ENCODE peak calls at places on chromosomes 5 and 9, in seven cellular contexts. H is WTC11, J is MM.1S, S is MCF 10A, E is spleen, W is foreskin fibroblast, O is neural crest cell. N is an unnamed sample.

GRCh38 chr5:15737036-15737821 is 237.2 kb downstream of the FBXL7 start:
- DNase-seq in H (no peak), J (no peak), S (no peak), E (no peak), W (peak; percentile 72), O (no peak), N (no peak)

GRCh38 chr9:132776268-132776667 is 101.8 kb downstream of the AK8 start:
- DNase-seq in H (no peak), J (no peak), S (no peak), E (no peak), W (no peak), O (no peak), N (no peak)

GRCh38 chr9:75906531-75906930 is 16.1 kb downstream of the PCSK5 start:
- DNase-seq in H (no peak), J (no peak), S (no peak), E (no peak), W (no peak), O (no peak), N (no peak)

GRCh38 chr9:734831-735511 is 106.5 kb upstream of the DMRT1 start:
- DNase-seq in H (no peak), J (no peak), S (peak; percentile 58), E (no peak), W (peak; percentile 96), O (no peak), N (peak; percentile 85)

GRCh38 chr5:66796306-66797292 is 200.4 kb downstream of the MAST4 start:
- DNase-seq in H (no peak), J (no peak), S (peak; percentile 5), E (no peak), W (peak; percentile 29), O (no peak), N (no peak)

GRCh38 chr5:157744055-157745011 is 821 bp downstream of the LSM11 start:
- DNase-seq in H (peak; percentile 24), J (no peak), S (peak; percentile 23), E (peak; percentile 90), W (peak; percentile 42), O (peak; percentile 18), N (no peak)

GRCh38 chr5:43631182-43631910 is 28.4 kb downstream of the NNT start:
- DNase-seq in H (peak; percentile 40), J (peak; percentile 82), S (peak; percentile 78), E (no peak), W (peak; percentile 84), O (peak; percentile 44), N (no peak)

GRCh38 chr5:143594913-143595818 is 191.7 kb upstream of the NR3C1 start:
- DNase-seq in H (no peak), J (no peak), S (peak; percentile 74), E (no peak), W (no peak), O (no peak), N (no peak)

GRCh38 chr5:61942462-61943049 is 363.4 kb upstream of the KIF2A start:
- DNase-seq in H (no peak), J (no peak), S (no peak), E (no peak), W (no peak), O (no peak), N (no peak)

GRCh38 chr9:124255222-124255621 is 2.5 kb upstream of the NEK6 start:
- DNase-seq in H (no peak), J (no peak), S (no peak), E (peak; percentile 34), W (no peak), O (no peak), N (no peak)

GRCh38 chr5:143779506-143779905 is 32.5 kb upstream of the HMHB1 start:
- DNase-seq in H (no peak), J (no peak), S (no peak), E (no peak), W (no peak), O (no peak), N (no peak)

GRCh38 chr5:71537681-71538080 is 49.5 kb upstream of the MCCC2 start:
- DNase-seq in H (no peak), J (no peak), S (no peak), E (no peak), W (no peak), O (no peak), N (no peak)

GRCh38 chr9:114016101-114016500 is 62.0 kb downstream of the AMBP start:
- DNase-seq in H (no peak), J (no peak), S (no peak), E (peak; percentile 59), W (no peak), O (no peak), N (peak; percentile 38)

GRCh38 chr5:157540707-157541451 is 34.7 kb downstream of the ADAM19 start:
- DNase-seq in H (no peak), J (peak; percentile 79), S (no peak), E (peak; percentile 83), W (peak; percentile 48), O (no peak), N (no peak)

GRCh38 chr9:131180454-131180853 is 55.1 kb downstream of the NUP214 start:
- DNase-seq in H (no peak), J (no peak), S (no peak), E (no peak), W (peak; percentile 90), O (no peak), N (no peak)

GRCh38 chr9:133803028-133803585 is 65.0 kb upstream of the SARDH start:
- DNase-seq in H (no peak), J (no peak), S (no peak), E (no peak), W (peak; percentile 24), O (no peak), N (no peak)

GRCh38 chr5:73312872-73313510 is 135.6 kb downstream of the FOXD1 start:
- DNase-seq in H (no peak), J (no peak), S (no peak), E (no peak), W (no peak), O (no peak), N (no peak)

GRCh38 chr9:125160750-125161149 is 17.4 kb upstream of the SCAI start:
- DNase-seq in H (no peak), J (no peak), S (no peak), E (no peak), W (no peak), O (no peak), N (no peak)

GRCh38 chr5:78783434-78784130 is 135.0 kb upstream of the LHFPL2 start:
- DNase-seq in H (no peak), J (no peak), S (no peak), E (no peak), W (no peak), O (no peak), N (no peak)

DNA sequence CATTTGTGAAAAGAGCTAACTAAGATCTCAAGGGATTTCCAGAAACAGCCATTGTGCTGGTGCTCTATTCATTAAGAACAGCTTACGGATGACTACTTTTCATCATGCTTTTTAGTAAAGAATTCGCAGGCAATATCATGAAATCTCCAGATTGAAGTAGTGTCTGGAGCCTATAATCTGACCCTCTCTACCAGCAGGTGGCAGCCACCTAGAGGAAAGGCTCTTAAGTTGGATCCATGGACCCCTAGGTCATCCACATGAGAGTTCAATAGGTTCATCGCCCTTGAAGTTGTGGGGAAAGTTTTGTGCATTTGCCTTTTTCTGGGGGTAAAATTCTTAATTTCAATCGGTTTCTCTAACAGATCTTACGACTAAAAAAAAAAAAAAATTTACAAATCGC is 82.3 kb downstream of the SLC1A3 start:
- DNase-seq in H (peak; percentile 34), J (peak; percentile 14), S (peak; percentile 31), E (no peak), W (peak; percentile 36), O (no peak), N (no peak)
- TF ChIP-seq CTCF in H (peak; percentile 11), J (peak; percentile 46), S (no peak), E (no peak), W (peak; percentile 32), O (peak; percentile 52), N (no peak)

DNA sequence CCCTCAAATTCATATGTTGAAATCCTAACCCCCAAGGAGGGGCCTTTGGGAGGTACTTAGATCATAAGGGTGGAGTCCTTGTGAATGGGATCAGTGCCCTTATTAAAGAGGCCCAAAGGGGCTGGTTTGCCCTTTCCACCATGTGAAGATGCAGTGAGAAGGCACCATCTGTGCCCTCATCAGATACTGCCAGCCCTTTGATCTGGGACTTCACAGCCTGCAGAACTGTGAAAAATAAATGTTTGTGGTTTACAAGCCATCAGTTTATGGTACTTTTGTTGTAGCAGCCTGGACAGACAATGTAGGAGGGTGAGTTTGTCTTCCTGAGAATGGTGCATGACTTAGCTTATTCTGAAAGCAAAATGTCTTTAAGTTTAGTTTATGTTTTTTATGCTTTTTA is 145.9 kb downstream of the EGFLAM start:
- DNase-seq in H (no peak), J (no peak), S (no peak), E (no peak), W (no peak), O (no peak), N (no peak)
- TF ChIP-seq CTCF in H (no peak), J (no peak), S (no peak), E (no peak), W (no peak), O (no peak), N (no peak)

GRCh38 chr5:179906795-179907569 is 715 bp downstream of the TBC1D9B start:
- DNase-seq in H (peak; percentile 44), J (peak; percentile 10), S (peak; percentile 55), E (peak; percentile 85), W (peak; percentile 54), O (peak; percentile 28), N (no peak)

GRCh38 chr5:179906294-179906794 is 1.4 kb downstream of the TBC1D9B start:
- DNase-seq in H (peak; percentile 27), J (no peak), S (no peak), E (peak; percentile 66), W (no peak), O (no peak), N (no peak)

GRCh38 chr5:179909224-179909623 is 1.5 kb upstream of the TBC1D9B start:
- DNase-seq in H (no peak), J (no peak), S (no peak), E (peak; percentile 12), W (no peak), O (no peak), N (no peak)

GRCh38 chr5:179907570-179908324 is at the start of gene TBC1D9B:
- DNase-seq in H (peak; percentile 60), J (peak; percentile 71), S (peak; percentile 73), E (peak; percentile 94), W (peak; percentile 87), O (peak; percentile 47), N (peak; percentile 80)

DNA sequence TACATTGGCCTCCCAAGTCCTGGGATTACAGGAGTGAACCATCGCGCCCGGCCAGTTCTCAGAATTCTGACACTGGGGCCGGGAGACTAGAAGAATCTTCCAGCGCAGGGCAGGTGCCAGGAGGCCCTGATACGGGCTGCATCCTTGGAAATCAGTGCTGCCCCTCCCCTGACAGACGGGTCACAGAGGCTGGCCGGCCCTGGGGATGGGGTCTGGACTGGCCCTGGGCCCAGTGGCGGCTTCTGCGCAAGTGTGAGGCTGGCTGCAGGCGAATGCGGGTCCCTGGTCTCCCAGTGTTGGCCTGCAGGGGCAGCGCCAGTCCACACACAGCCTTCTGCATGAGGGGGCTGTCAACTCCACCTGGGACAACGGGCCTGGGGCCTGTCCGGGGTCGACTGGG is 831 bp upstream of the TBC1D9B start:
- DNase-seq in H (peak; percentile 83), J (no peak), S (no peak), E (peak; percentile 81), W (no peak), O (peak; percentile 13), N (no peak)
- TF ChIP-seq CTCF in H (no peak), J (peak; percentile 13), S (no peak), E (no peak), W (peak; percentile 5), O (peak; percentile 44), N (no peak)

GRCh38 chr5:68195137-68195536 is 20.4 kb upstream of the PIK3R1 start:
- DNase-seq in H (no peak), J (no peak), S (no peak), E (no peak), W (no peak), O (no peak), N (no peak)
- TF ChIP-seq CTCF in H (no peak), J (no peak), S (no peak), E (no peak), W (no peak), O (no peak), N (no peak)